ENCODE peak calls at places on chromosomes 11 and 22, in eight cellular contexts. P is nephron progenitor cell; N is activated CD8-positive, alpha-beta memory T cell treated with anti-CD3 and anti-CD28 coated beads, Interleukin-2, amount 50 U/mL, for 4 hours; B is mucosa of descending colon; Q is activated CD4-positive, CD25-positive, alpha-beta regulatory T cell treated with anti-CD3 and anti-CD28 coated beads, Interleukin-2, amount 50 U/mL, for 72 hours; V is astrocyte of the spinal cord; T is HS-27A; G is renal cortical epithelial cell. A is an unnamed sample.

GRCh38 chr11:101336155-101336554 is 206.5 kb upstream of the PGR start:
- DNase-seq in P (no peak), N (no peak), B (no peak), Q (no peak), V (no peak), T (no peak), G (no peak), A (no peak)

GRCh38 chr11:9972917-9973504 is 309.1 kb downstream of the SWAP70 start:
- DNase-seq in P (no peak), N (no peak), B (no peak), Q (no peak), V (peak; percentile 74), T (no peak), G (peak; percentile 44), A (no peak)

GRCh38 chr22:23305922-23306374 is 125.6 kb downstream of the BCR start:
- DNase-seq in P (no peak), N (no peak), B (no peak), Q (no peak), V (peak; percentile 75), T (no peak), G (peak; percentile 84), A (peak; percentile 65)

GRCh38 chr11:104581246-104581980 is 316.8 kb downstream of the CASP12 start:
- DNase-seq in P (no peak), N (no peak), B (no peak), Q (no peak), V (peak; percentile 37), T (no peak), G (no peak), A (no peak)

GRCh38 chr11:64569300-64569970 is 21.6 kb upstream of the SLC22A12 start:
- DNase-seq in P (no peak), N (no peak), B (no peak), Q (no peak), V (no peak), T (no peak), G (no peak), A (no peak)

GRCh38 chr11:3710485-3711259 is 39.5 kb upstream of the CHRNA10 start:
- DNase-seq in P (no peak), N (no peak), B (no peak), Q (no peak), V (peak; percentile 27), T (no peak), G (no peak), A (no peak)

GRCh38 chr11:46121724-46122477 is 647 bp upstream of the PHF21A start:
- DNase-seq in P (peak; percentile 82), N (peak; percentile 69), B (peak; percentile 85), Q (peak; percentile 74), V (peak; percentile 93), T (peak; percentile 65), G (peak; percentile 81), A (peak; percentile 80)

GRCh38 chr11:37371346-37371970 is 773.4 kb upstream of the RAG2 start:
- DNase-seq in P (no peak), N (no peak), B (no peak), Q (no peak), V (peak; percentile 58), T (no peak), G (no peak), A (no peak)

GRCh38 chr22:33851240-33851639 is 69.0 kb downstream of the LARGE1 start:
- DNase-seq in P (no peak), N (no peak), B (no peak), Q (no peak), V (no peak), T (no peak), G (no peak), A (no peak)

GRCh38 chr11:44622721-44623258 is 57.3 kb downstream of the CD82 start:
- DNase-seq in P (no peak), N (no peak), B (no peak), Q (peak; percentile 24), V (no peak), T (no peak), G (no peak), A (peak; percentile 55)

GRCh38 chr11:12019337-12019736 is 10.9 kb upstream of the DKK3 start:
- DNase-seq in P (no peak), N (no peak), B (no peak), Q (no peak), V (peak; percentile 92), T (no peak), G (no peak), A (no peak)

GRCh38 chr11:57321996-57322880 is 2.5 kb downstream of the TNKS1BP1 start:
- DNase-seq in P (peak; percentile 64), N (no peak), B (peak; percentile 86), Q (no peak), V (peak; percentile 97), T (peak; percentile 77), G (peak; percentile 96), A (peak; percentile 92)

GRCh38 chr11:124556828-124557227 is 13.0 kb upstream of the OR8A1 start:
- DNase-seq in P (no peak), N (no peak), B (no peak), Q (no peak), V (no peak), T (no peak), G (no peak), A (no peak)

GRCh38 chr22:37777122-37777687 is 30.5 kb upstream of the GCAT start:
- DNase-seq in P (peak; percentile 23), N (no peak), B (peak; percentile 72), Q (no peak), V (peak; percentile 90), T (peak; percentile 57), G (peak; percentile 96), A (no peak)

GRCh38 chr11:36069576-36070214 is 125.8 kb downstream of the LDLRAD3 start:
- DNase-seq in P (peak; percentile 17), N (no peak), B (no peak), Q (no peak), V (no peak), T (no peak), G (no peak), A (no peak)

GRCh38 chr11:90318651-90319050 is 95.8 kb upstream of the CHORDC1 start:
- DNase-seq in P (no peak), N (no peak), B (no peak), Q (no peak), V (no peak), T (no peak), G (peak; percentile 57), A (no peak)